ENCODE peak calls at places on chromosomes 13 and 19, in nine cellular contexts. A is fibroblast of lung, E is ACHN, B is WTC11, Y is NCI-H1694 treated with DMSO at 0.1 percent for 48 hours, X is skeletal muscle cell, S is AG09309, D is Caki2, I is NT2/D1. V is an unnamed sample.

GRCh38 chr19:3618144-3618810 is 8.3 kb downstream of the CACTIN start:
- DNase-seq in A (peak; percentile 63), E (peak; percentile 41), B (peak; percentile 80), Y (no peak), X (no peak), S (no peak), D (peak; percentile 12), I (no peak), V (no peak)

GRCh38 chr13:30178976-30179375 is 128.4 kb downstream of the KATNAL1 start:
- DNase-seq in A (no peak), E (no peak), B (no peak), Y (no peak), X (no peak), S (no peak), D (no peak), I (no peak), V (no peak)

GRCh38 chr13:51801631-51802099 is 2.3 kb downstream of the DHRS12 start:
- DNase-seq in A (no peak), E (peak; percentile 30), B (no peak), Y (no peak), X (no peak), S (no peak), D (no peak), I (peak; percentile 57), V (no peak)

GRCh38 chr13:113209336-113209879 is at the start of gene CUL4A:
- DNase-seq in A (peak; percentile 65), E (peak; percentile 71), B (peak; percentile 78), Y (peak; percentile 39), X (no peak), S (no peak), D (no peak), I (peak; percentile 56), V (no peak)

GRCh38 chr13:76622336-76623045 is 263.7 kb downstream of the KCTD12 start:
- DNase-seq in A (peak; percentile 54), E (no peak), B (no peak), Y (peak; percentile 89), X (no peak), S (no peak), D (no peak), I (no peak), V (no peak)

GRCh38 chr13:33642374-33643065 is 175.4 kb upstream of the RFC3 start:
- DNase-seq in A (peak; percentile 96), E (no peak), B (no peak), Y (no peak), X (peak; percentile 71), S (peak; percentile 54), D (no peak), I (no peak), V (no peak)

GRCh38 chr19:3899531-3900294 is 19.2 kb downstream of the ATCAY start:
- DNase-seq in A (no peak), E (no peak), B (no peak), Y (no peak), X (no peak), S (no peak), D (no peak), I (no peak), V (no peak)

GRCh38 chr13:40876020-40876738 is 86.8 kb downstream of the SLC25A15 start:
- DNase-seq in A (no peak), E (no peak), B (no peak), Y (no peak), X (no peak), S (no peak), D (no peak), I (no peak), V (no peak)

GRCh38 chr13:49649963-49650312 is 21.6 kb downstream of the ARL11 start:
- DNase-seq in A (peak; percentile 73), E (no peak), B (no peak), Y (no peak), X (no peak), S (no peak), D (no peak), I (no peak), V (no peak)

GRCh38 chr19:821976-822773 is 420 bp upstream of the PLPPR3 start:
- DNase-seq in A (no peak), E (no peak), B (peak; percentile 63), Y (no peak), X (no peak), S (no peak), D (no peak), I (no peak), V (no peak)

GRCh38 chr13:44437356-44438233 is 64.0 kb downstream of the SERP2 start:
- DNase-seq in A (peak; percentile 78), E (peak; percentile 68), B (no peak), Y (peak; percentile 69), X (no peak), S (no peak), D (peak; percentile 62), I (no peak), V (peak; percentile 14)

GRCh38 chr19:38932425-38933179 is 1.9 kb downstream of the MRPS12 start:
- DNase-seq in A (peak; percentile 50), E (peak; percentile 64), B (peak; percentile 44), Y (peak; percentile 15), X (no peak), S (no peak), D (no peak), I (peak; percentile 20), V (no peak)

V was measured in DMS 273 treated with DMSO at 0.1 percent for 48 hours.